ENCODE peak calls at places on chromosomes 1 and 21, in ten cellular contexts. G is stomach, R is WERI-Rb-1, Z is neural progenitor cell, F is BE2C, O is Panc1, M is PC-3, E is lung, U is fibroblast of lung, N is AG04450. C is an unnamed sample.
A peak's percentile ranks its signal among the peaks of the same experiment; 100 is the strongest.

GRCh38 chr1:55816456-55816794 is 601.3 kb upstream of the USP24 start:
- DNase-seq in G (no peak), R (no peak), Z (no peak), F (no peak), O (no peak), M (no peak), E (no peak), U (peak; percentile 52), N (no peak), C (no peak)

GRCh38 chr1:203217668-203218067 is 11.8 kb downstream of the CHIT1 start:
- DNase-seq in G (no peak), R (no peak), Z (no peak), F (no peak), O (no peak), M (no peak), E (no peak), U (no peak), N (no peak), C (no peak)

GRCh38 chr1:201949491-201949890 is 3.1 kb upstream of the LMOD1 start:
- DNase-seq in G (no peak), R (no peak), Z (no peak), F (no peak), O (no peak), M (no peak), E (no peak), U (no peak), N (no peak), C (no peak)

GRCh38 chr1:30749691-30750583 is 7.6 kb downstream of the LAPTM5 start:
- DNase-seq in G (no peak), R (no peak), Z (no peak), F (no peak), O (no peak), M (no peak), E (no peak), U (no peak), N (no peak), C (no peak)

GRCh38 chr21:45982256-45982757 is 737 bp downstream of the COL6A1 start:
- DNase-seq in G (no peak), R (peak; percentile 36), Z (peak; percentile 54), F (peak; percentile 20), O (no peak), M (peak; percentile 18), E (no peak), U (no peak), N (no peak), C (no peak)

GRCh38 chr21:45108808-45109800 is 34.7 kb downstream of the ADARB1 start:
- DNase-seq in G (no peak), R (no peak), Z (no peak), F (no peak), O (no peak), M (no peak), E (no peak), U (no peak), N (no peak), C (no peak)

GRCh38 chr1:89298461-89298860 is 25.8 kb upstream of the GBP5 start:
- DNase-seq in G (no peak), R (no peak), Z (no peak), F (no peak), O (no peak), M (peak; percentile 45), E (no peak), U (no peak), N (no peak), C (no peak)

GRCh38 chr1:147171399-147172167 is 687 bp downstream of the PRKAB2 start:
- DNase-seq in G (no peak), R (no peak), Z (peak; percentile 41), F (no peak), O (no peak), M (peak; percentile 29), E (no peak), U (no peak), N (no peak), C (no peak)

GRCh38 chr1:235421751-235422150 is 54.5 kb downstream of the TBCE start:
- DNase-seq in G (no peak), R (no peak), Z (no peak), F (peak; percentile 59), O (no peak), M (no peak), E (no peak), U (no peak), N (no peak), C (no peak)

GRCh38 chr21:17257784-17258183 is 255.1 kb upstream of the CXADR start:
- DNase-seq in G (no peak), R (no peak), Z (no peak), F (no peak), O (no peak), M (peak; percentile 10), E (no peak), U (peak; percentile 23), N (no peak), C (no peak)

GRCh38 chr1:109687641-109688499 is at the start of gene GSTM1:
- DNase-seq in G (peak; percentile 83), R (peak; percentile 83), Z (peak; percentile 78), F (no peak), O (no peak), M (no peak), E (no peak), U (no peak), N (no peak), C (no peak)

GRCh38 chr1:150558761-150559626 is 9.8 kb downstream of the ADAMTSL4 start:
- DNase-seq in G (no peak), R (no peak), Z (no peak), F (no peak), O (no peak), M (no peak), E (no peak), U (no peak), N (no peak), C (no peak)

GRCh38 chr21:15005391-15005790 is 59.4 kb downstream of the NRIP1 start:
- DNase-seq in G (no peak), R (peak; percentile 33), Z (peak; percentile 26), F (no peak), O (no peak), M (no peak), E (no peak), U (no peak), N (no peak), C (no peak)

GRCh38 chr1:31084782-31085569 is 19.5 kb upstream of the PUM1 start:
- DNase-seq in G (no peak), R (no peak), Z (no peak), F (no peak), O (no peak), M (no peak), E (no peak), U (no peak), N (no peak), C (no peak)

GRCh38 chr1:161502641-161503393 is 2.4 kb upstream of the FCGR2A start:
- DNase-seq in G (no peak), R (no peak), Z (no peak), F (no peak), O (no peak), M (peak; percentile 71), E (no peak), U (peak; percentile 33), N (no peak), C (no peak)

GRCh38 chr1:37795340-37796110 is 1.9 kb downstream of the MANEAL start:
- DNase-seq in G (peak; percentile 68), R (no peak), Z (peak; percentile 88), F (peak; percentile 21), O (no peak), M (no peak), E (peak; percentile 53), U (peak; percentile 48), N (no peak), C (peak; percentile 78)

GRCh38 chr1:228070851-228071250 is 11.7 kb upstream of the ARF1 start:
- DNase-seq in G (no peak), R (no peak), Z (no peak), F (no peak), O (no peak), M (no peak), E (no peak), U (no peak), N (no peak), C (no peak)

GRCh38 chr1:208163542-208163941 is 80.6 kb downstream of the PLXNA2 start:
- DNase-seq in G (no peak), R (no peak), Z (no peak), F (no peak), O (no peak), M (no peak), E (no peak), U (no peak), N (no peak), C (no peak)
- TF ChIP-seq CTCF in G (no peak), R (no peak), Z (no peak), F (no peak), O (no peak), M (no peak), E (no peak), U (no peak), N (no peak), C (no peak)

GRCh38 chr1:167210966-167211674 is 9.6 kb upstream of the POU2F1 start:
- DNase-seq in G (no peak), R (no peak), Z (no peak), F (no peak), O (no peak), M (peak; percentile 88), E (no peak), U (no peak), N (no peak), C (peak; percentile 47)
- H3K9me3 ChIP-seq in G (peaks cover 12% of the 10 kb centered on the region), R (no peaks in the 10 kb centered on the region), Z (no peaks in the 10 kb centered on the region), F (no peaks in the 10 kb centered on the region), O (peaks cover 3% of the 10 kb centered on the region), M (peaks cover 12% of the 10 kb centered on the region), E (peaks cover 5% of the 10 kb centered on the region), U (no peaks in the 10 kb centered on the region), N (no peaks in the 10 kb centered on the region), C (no peaks in the 10 kb centered on the region)

GRCh38 chr1:156052862-156053769 is 482 bp downstream of the UBQLN4 start:
- DNase-seq in G (peak; percentile 40), R (peak; percentile 93), Z (peak; percentile 94), F (peak; percentile 81), O (peak; percentile 28), M (peak; percentile 77), E (peak; percentile 55), U (peak; percentile 68), N (no peak), C (peak; percentile 68)
- TF ChIP-seq CTCF in G (no peak), R (peak; percentile 79), Z (peak; percentile 55), F (peak; percentile 37), O (no peak), M (peak; percentile 43), E (no peak), U (no peak), N (peak; percentile 45), C (no peak)

GRCh38 chr1:2942410-2942809 is 78.9 kb upstream of the ACTRT2 start:
- DNase-seq in G (no peak), R (no peak), Z (no peak), F (no peak), O (no peak), M (no peak), E (no peak), U (no peak), N (no peak), C (no peak)

GRCh38 chr1:2946291-2946690 is 75.0 kb upstream of the ACTRT2 start:
- DNase-seq in G (no peak), R (no peak), Z (no peak), F (no peak), O (no peak), M (no peak), E (no peak), U (no peak), N (no peak), C (no peak)

GRCh38 chr1:2945821-2946231 is 75.4 kb upstream of the ACTRT2 start:
- DNase-seq in G (no peak), R (no peak), Z (no peak), F (no peak), O (no peak), M (no peak), E (no peak), U (no peak), N (no peak), C (no peak)

GRCh38 chr1:2943686-2944260 is 77.5 kb upstream of the ACTRT2 start:
- DNase-seq in G (no peak), R (no peak), Z (no peak), F (no peak), O (no peak), M (no peak), E (no peak), U (no peak), N (no peak), C (no peak)

GRCh38 chr1:2944705-2945104 is 76.6 kb upstream of the ACTRT2 start:
- DNase-seq in G (no peak), R (no peak), Z (no peak), F (no peak), O (no peak), M (no peak), E (no peak), U (no peak), N (no peak), C (no peak)
- H3K9me3 ChIP-seq in G (peaks cover 23% of the 10 kb centered on the region), R (peaks cover 4% of the 10 kb centered on the region), Z (no peaks in the 10 kb centered on the region), F (no peaks in the 10 kb centered on the region), O (peaks cover 8% of the 10 kb centered on the region), M (no peaks in the 10 kb centered on the region), E (peaks cover 27% of the 10 kb centered on the region), U (peaks cover 6% of the 10 kb centered on the region), N (peaks cover 86% of the 10 kb centered on the region), C (no peaks in the 10 kb centered on the region)